ENCODE peak calls at places on chromosomes 3 and 15, in four cellular contexts. I is IMR-90, M is H9, C is mesenchymal stem cell. B is an unnamed sample.

GRCh38 chr15:70376929-70377691 is 279.4 kb upstream of the TLE3 start:
- DNase-seq in C (peak), I (peak), M (peak), B (no peak)

GRCh38 chr3:69864141-69864540 is 124.9 kb downstream of the MITF start:
- DNase-seq in M (no peak), I (no peak), C (no peak), B (no peak)

GRCh38 chr3:130490246-130490645 is 26.7 kb upstream of the COL6A6 start:
- DNase-seq in M (no peak), C (no peak), I (no peak), B (no peak)

GRCh38 chr3:71583569-71584215 is at the start of gene FOXP1:
- DNase-seq in C (peak), M (peak), I (peak), B (peak)

GRCh38 chr15:84811828-84812227 is 5.3 kb upstream of the ALPK3 start:
- DNase-seq in C (no peak), M (no peak), I (no peak), B (no peak)

GRCh38 chr15:56042031-56042430 is 48.6 kb upstream of the NEDD4 start:
- DNase-seq in C (peak), M (no peak), I (peak), B (no peak)

GRCh38 chr3:87958289-87958688 is 100.5 kb downstream of the CGGBP1 start:
- DNase-seq in I (no peak), M (no peak), C (no peak), B (no peak)

GRCh38 chr15:51094606-51095569 is at the start of gene TNFAIP8L3:
- DNase-seq in C (no peak), M (peak), I (no peak), B (peak)

GRCh38 chr3:31106204-31106603 is 211.7 kb upstream of the GADL1 start:
- DNase-seq in I (peak), M (no peak), C (peak), B (no peak)

GRCh38 chr3:46349484-46350261 is 4.2 kb upstream of the CCR2 start:
- DNase-seq in C (no peak), I (no peak), M (no peak), B (no peak)

GRCh38 chr15:50116477-50116876 is 2.6 kb downstream of the ATP8B4 start:
- DNase-seq in I (peak), M (peak), C (peak), B (no peak)

GRCh38 chr3:174862666-174863065 is 3.5 kb downstream of the NAALADL2 start:
- DNase-seq in C (peak), M (no peak), I (peak), B (no peak)

GRCh38 chr3:179829391-179829790 is 176.6 kb downstream of the USP13 start:
- DNase-seq in M (peak), I (no peak), C (no peak), B (no peak)

GRCh38 chr3:172209333-172210321 is 170.2 kb downstream of the FNDC3B start:
- DNase-seq in M (peak), I (no peak), C (no peak), B (no peak)

GRCh38 chr15:93835378-93835777 is 396.0 kb upstream of the MCTP2 start:
- DNase-seq in C (no peak), M (no peak), I (no peak), B (no peak)

GRCh38 chr3:12679468-12679867 is 15.6 kb upstream of the RAF1 start:
- DNase-seq in C (peak), M (no peak), I (peak), B (no peak)

GRCh38 chr15:31510003-31510402 is 183.4 kb downstream of the KLF13 start:
- DNase-seq in I (no peak), C (no peak), M (peak), B (no peak)

GRCh38 chr3:117898722-117899121 is 1135.9 kb downstream of the IGSF11 start:
- DNase-seq in C (no peak), I (no peak), M (no peak), B (no peak)

GRCh38 chr15:77013786-77014136 is 18.8 kb downstream of the PSTPIP1 start:
- DNase-seq in I (no peak), M (no peak), C (no peak), B (no peak)

GRCh38 chr15:89114974-89115373 is 26.7 kb downstream of the ABHD2 start:
- DNase-seq in M (no peak), I (peak), C (peak), B (no peak)

GRCh38 chr15:39000008-39000734 is 435.6 kb upstream of the RASGRP1 start:
- DNase-seq in C (no peak), M (no peak), I (no peak), B (no peak)

GRCh38 chr15:82043726-82044372 is 2.0 kb downstream of the MEX3B start:
- DNase-seq in M (peak), I (no peak), C (no peak), B (no peak)

GRCh38 chr15:74124196-74124595 is 6.2 kb upstream of the ISLR2 start:
- DNase-seq in C (no peak), M (no peak), I (no peak), B (no peak)
- H3K9ac ChIP-seq in C (no peak), M (no peak), I (no peak), B (no peak)

GRCh38 chr15:60528530-60528929 is 49.6 kb upstream of the ICE2 start:
- DNase-seq in I (peak), C (peak), M (no peak), B (no peak)
- H3K23ac ChIP-seq in I (no peak), C (no peak), M (no peak), B (no peak)

DNA sequence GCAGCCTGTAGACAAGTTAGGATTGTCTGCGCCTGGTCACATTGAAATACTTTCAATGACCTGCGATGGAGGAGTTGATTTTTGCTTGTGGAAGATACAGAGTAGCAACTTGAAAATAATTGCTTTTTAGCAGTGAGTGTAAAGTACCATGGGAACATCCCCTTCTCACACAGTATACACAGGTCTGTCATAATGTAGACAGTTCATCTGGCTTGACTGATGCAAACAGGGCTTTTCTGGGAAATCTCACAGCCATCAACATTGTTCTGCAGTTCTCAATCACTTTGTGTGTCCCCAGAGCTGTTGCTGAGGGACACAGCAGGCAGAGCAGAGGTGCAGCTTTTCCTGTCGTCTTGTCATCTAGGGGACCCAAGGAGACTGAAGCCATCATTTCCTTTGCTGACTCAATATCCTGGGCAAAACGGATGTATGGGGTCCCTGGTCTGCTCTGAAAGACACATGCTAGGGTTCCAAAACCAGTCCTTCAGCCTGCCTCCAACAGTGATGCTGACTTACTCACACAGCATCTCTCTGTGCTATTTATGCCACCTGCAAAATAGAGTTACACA is 5.3 kb upstream of the REC114 start:
- DNase-seq in C (no peak), I (no peak), M (no peak), B (no peak)
- H4K8ac ChIP-seq in C (no peak), I (no peak), M (no peak), B (no peak)

DNA sequence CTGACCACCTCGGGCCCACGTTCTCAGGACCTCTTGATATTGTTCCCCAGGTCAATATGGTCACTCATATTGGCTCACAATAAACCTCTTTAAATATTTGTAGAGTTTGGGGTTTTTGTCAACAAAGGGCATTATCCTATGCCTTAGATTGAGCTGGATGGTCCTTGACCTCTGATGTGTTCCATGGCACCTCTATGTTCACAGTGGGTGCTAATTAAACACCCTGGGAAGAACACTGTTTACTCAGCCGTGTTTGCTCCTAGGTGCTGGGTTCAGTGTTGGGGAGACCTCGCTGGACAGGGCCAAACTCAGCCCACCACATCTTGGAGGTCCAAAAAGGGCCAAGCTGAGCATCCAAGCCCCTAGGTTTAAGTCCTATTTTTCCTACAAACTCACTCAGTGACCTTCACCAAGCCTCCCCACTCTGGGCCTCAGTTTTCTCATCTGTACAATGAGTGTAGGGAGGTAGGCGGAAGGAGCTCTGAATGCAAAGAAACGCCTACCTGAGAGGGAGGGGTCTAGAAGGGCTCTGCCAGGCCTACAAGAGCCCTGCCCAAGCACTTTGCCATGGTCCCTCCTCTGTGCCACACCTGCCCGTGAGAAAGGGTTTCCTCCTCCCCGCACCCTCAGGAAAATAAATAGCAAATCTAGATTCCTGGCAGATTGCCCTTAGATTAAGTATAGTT is 7.2 kb downstream of the FAM174B start:
- DNase-seq in I (no peak), M (no peak), C (no peak), B (no peak)
- H3K9ac ChIP-seq in I (no peak), M (no peak), C (no peak), B (no peak)